ENCODE peak calls at places on chromosomes 7 and 10, in nine cellular contexts. One of them, this sample, is unnamed.

GRCh38 chr10:49015700-49016099 is 76.1 kb upstream of the LRRC18 start:
- DNase-seq in MM.1S: no peak
- DNase-seq in AG09309: no peak
- DNase-seq in A549: no peak
- DNase-seq in PC-9: no peak
- DNase-seq in fibroblast of pulmonary artery: no peak
- DNase-seq in hepatocyte: no peak
- DNase-seq in CD4-positive, alpha-beta T cell: no peak
- DNase-seq in H9: no peak
- DNase-seq in this sample: no peak

GRCh38 chr10:124802313-124802675 is 675 bp downstream of the ABRAXAS2 start:
- DNase-seq in hepatocyte: no peak
- DNase-seq in H9: no peak
- DNase-seq in fibroblast of pulmonary artery: no peak
- DNase-seq in MM.1S: no peak
- DNase-seq in A549: peak
- DNase-seq in AG09309: no peak
- DNase-seq in CD4-positive, alpha-beta T cell: no peak
- DNase-seq in PC-9: no peak
- DNase-seq in this sample: peak

GRCh38 chr10:77625379-77625778 is 12.2 kb downstream of the KCNMA1 start:
- DNase-seq in hepatocyte: no peak
- DNase-seq in MM.1S: peak
- DNase-seq in A549: no peak
- DNase-seq in PC-9: no peak
- DNase-seq in H9: no peak
- DNase-seq in CD4-positive, alpha-beta T cell: no peak
- DNase-seq in fibroblast of pulmonary artery: no peak
- DNase-seq in AG09309: no peak
- DNase-seq in this sample: no peak

GRCh38 chr7:97748482-97748881 is 16.6 kb downstream of the TAC1 start:
- DNase-seq in H9: no peak
- DNase-seq in AG09309: no peak
- DNase-seq in A549: no peak
- DNase-seq in MM.1S: no peak
- DNase-seq in hepatocyte: no peak
- DNase-seq in CD4-positive, alpha-beta T cell: no peak
- DNase-seq in fibroblast of pulmonary artery: no peak
- DNase-seq in PC-9: no peak
- DNase-seq in this sample: no peak

GRCh38 chr10:91601212-91601611 is 31.7 kb downstream of the PPP1R3C start:
- DNase-seq in hepatocyte: no peak
- DNase-seq in PC-9: no peak
- DNase-seq in H9: no peak
- DNase-seq in CD4-positive, alpha-beta T cell: no peak
- DNase-seq in MM.1S: no peak
- DNase-seq in AG09309: no peak
- DNase-seq in fibroblast of pulmonary artery: no peak
- DNase-seq in A549: no peak
- DNase-seq in this sample: no peak

GRCh38 chr7:85234746-85235145 is 47.9 kb upstream of the SEMA3D start:
- DNase-seq in AG09309: no peak
- DNase-seq in PC-9: no peak
- DNase-seq in CD4-positive, alpha-beta T cell: no peak
- DNase-seq in fibroblast of pulmonary artery: no peak
- DNase-seq in MM.1S: no peak
- DNase-seq in hepatocyte: peak
- DNase-seq in H9: no peak
- DNase-seq in A549: no peak
- DNase-seq in this sample: no peak

GRCh38 chr10:121005948-121006587 is 154.9 kb downstream of the WDR11 start:
- DNase-seq in MM.1S: no peak
- DNase-seq in H9: no peak
- DNase-seq in hepatocyte: no peak
- DNase-seq in A549: no peak
- DNase-seq in fibroblast of pulmonary artery: no peak
- DNase-seq in CD4-positive, alpha-beta T cell: no peak
- DNase-seq in AG09309: no peak
- DNase-seq in PC-9: no peak
- DNase-seq in this sample: no peak

GRCh38 chr7:47757946-47758371 is 176.0 kb upstream of the TNS3 start:
- DNase-seq in A549: no peak
- DNase-seq in hepatocyte: peak
- DNase-seq in fibroblast of pulmonary artery: peak
- DNase-seq in PC-9: no peak
- DNase-seq in CD4-positive, alpha-beta T cell: no peak
- DNase-seq in AG09309: peak
- DNase-seq in MM.1S: no peak
- DNase-seq in H9: no peak
- DNase-seq in this sample: no peak

GRCh38 chr7:86933295-86933845 is 126.1 kb downstream of the ELAPOR2 start:
- DNase-seq in fibroblast of pulmonary artery: no peak
- DNase-seq in CD4-positive, alpha-beta T cell: no peak
- DNase-seq in PC-9: no peak
- DNase-seq in AG09309: no peak
- DNase-seq in MM.1S: no peak
- DNase-seq in H9: no peak
- DNase-seq in hepatocyte: no peak
- DNase-seq in A549: no peak
- DNase-seq in this sample: no peak

GRCh38 chr10:98415710-98416077 is 712 bp upstream of the PYROXD2 start:
- DNase-seq in CD4-positive, alpha-beta T cell: no peak
- DNase-seq in A549: no peak
- DNase-seq in fibroblast of pulmonary artery: peak
- DNase-seq in hepatocyte: no peak
- DNase-seq in PC-9: no peak
- DNase-seq in H9: no peak
- DNase-seq in AG09309: no peak
- DNase-seq in MM.1S: no peak
- DNase-seq in this sample: no peak

GRCh38 chr7:6251653-6252052 is 20.8 kb downstream of the CYTH3 start:
- DNase-seq in AG09309: no peak
- DNase-seq in H9: no peak
- DNase-seq in hepatocyte: no peak
- DNase-seq in PC-9: no peak
- DNase-seq in CD4-positive, alpha-beta T cell: no peak
- DNase-seq in A549: no peak
- DNase-seq in MM.1S: no peak
- DNase-seq in fibroblast of pulmonary artery: no peak
- DNase-seq in this sample: no peak

GRCh38 chr10:79152423-79152817 is 83.7 kb downstream of the ZMIZ1 start:
- DNase-seq in H9: no peak
- DNase-seq in MM.1S: no peak
- DNase-seq in A549: no peak
- DNase-seq in PC-9: peak
- DNase-seq in hepatocyte: no peak
- DNase-seq in fibroblast of pulmonary artery: no peak
- DNase-seq in AG09309: no peak
- DNase-seq in CD4-positive, alpha-beta T cell: no peak
- DNase-seq in this sample: no peak

GRCh38 chr7:95583834-95584621 is 12.3 kb downstream of the PDK4 start:
- DNase-seq in MM.1S: no peak
- DNase-seq in hepatocyte: no peak
- DNase-seq in CD4-positive, alpha-beta T cell: no peak
- DNase-seq in PC-9: no peak
- DNase-seq in fibroblast of pulmonary artery: no peak
- DNase-seq in H9: no peak
- DNase-seq in AG09309: no peak
- DNase-seq in A549: no peak
- DNase-seq in this sample: no peak

DNA sequence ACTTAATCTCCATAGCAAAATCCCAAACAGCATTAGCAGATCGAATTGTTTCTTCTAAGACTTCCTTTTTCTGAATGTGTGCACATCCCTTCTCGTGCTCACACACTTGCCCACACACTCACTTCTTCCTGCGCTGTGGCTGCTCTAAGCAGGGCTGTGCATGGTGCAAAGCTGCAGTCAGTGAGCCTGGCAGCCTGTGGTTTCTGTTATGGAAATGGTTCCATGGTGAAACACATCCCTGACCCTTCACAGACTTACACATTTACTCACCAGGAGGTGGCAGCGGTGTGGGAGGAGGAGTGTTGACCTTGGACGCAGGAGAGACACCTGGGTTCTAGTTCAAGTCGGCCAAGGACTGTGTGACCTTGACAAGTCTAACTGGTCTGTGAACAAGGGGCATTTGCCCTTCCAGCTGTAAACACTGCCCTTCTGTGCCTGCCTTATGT is 24.9 kb downstream of the MTURN start:
- DNase-seq in hepatocyte: peak
- DNase-seq in PC-9: no peak
- DNase-seq in A549: peak
- DNase-seq in CD4-positive, alpha-beta T cell: no peak
- DNase-seq in H9: no peak
- DNase-seq in fibroblast of pulmonary artery: peak
- DNase-seq in AG09309: no peak
- DNase-seq in MM.1S: peak
- DNase-seq in this sample: no peak
- TF ChIP-seq CTCF in hepatocyte: no peak
- TF ChIP-seq CTCF in PC-9: peak
- TF ChIP-seq CTCF in A549: no peak
- TF ChIP-seq CTCF in CD4-positive, alpha-beta T cell: no peak
- TF ChIP-seq CTCF in H9: peak
- TF ChIP-seq CTCF in fibroblast of pulmonary artery: peak
- TF ChIP-seq CTCF in AG09309: peak
- TF ChIP-seq CTCF in MM.1S: peak
- TF ChIP-seq CTCF in this sample: peak

DNA sequence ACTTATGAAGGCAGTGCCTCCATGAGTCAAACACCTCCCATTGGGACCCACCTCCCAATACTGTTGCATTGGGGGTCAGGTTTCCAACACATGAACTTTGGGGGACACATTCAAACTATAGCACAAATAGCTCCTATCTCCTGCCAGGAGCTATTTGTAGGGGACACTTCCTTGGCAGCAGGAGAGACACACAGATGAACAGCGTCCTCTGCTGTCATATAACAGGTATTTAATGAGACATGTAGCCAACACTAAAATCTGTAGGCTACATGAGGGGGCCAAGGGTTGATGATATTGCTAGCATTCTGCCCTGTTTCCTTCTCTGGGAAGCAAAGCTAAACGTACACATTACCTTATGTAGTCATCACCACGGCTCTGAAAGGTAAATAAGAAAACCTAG is 2.6 kb upstream of the GPR26 start:
- DNase-seq in hepatocyte: no peak
- DNase-seq in CD4-positive, alpha-beta T cell: no peak
- DNase-seq in AG09309: no peak
- DNase-seq in fibroblast of pulmonary artery: no peak
- DNase-seq in PC-9: no peak
- DNase-seq in H9: no peak
- DNase-seq in MM.1S: no peak
- DNase-seq in A549: no peak
- DNase-seq in this sample: no peak
- TF ChIP-seq CTCF in hepatocyte: no peak
- TF ChIP-seq CTCF in CD4-positive, alpha-beta T cell: no peak
- TF ChIP-seq CTCF in AG09309: no peak
- TF ChIP-seq CTCF in fibroblast of pulmonary artery: no peak
- TF ChIP-seq CTCF in PC-9: no peak
- TF ChIP-seq CTCF in H9: peak
- TF ChIP-seq CTCF in MM.1S: no peak
- TF ChIP-seq CTCF in A549: no peak
- TF ChIP-seq CTCF in this sample: no peak

DNA sequence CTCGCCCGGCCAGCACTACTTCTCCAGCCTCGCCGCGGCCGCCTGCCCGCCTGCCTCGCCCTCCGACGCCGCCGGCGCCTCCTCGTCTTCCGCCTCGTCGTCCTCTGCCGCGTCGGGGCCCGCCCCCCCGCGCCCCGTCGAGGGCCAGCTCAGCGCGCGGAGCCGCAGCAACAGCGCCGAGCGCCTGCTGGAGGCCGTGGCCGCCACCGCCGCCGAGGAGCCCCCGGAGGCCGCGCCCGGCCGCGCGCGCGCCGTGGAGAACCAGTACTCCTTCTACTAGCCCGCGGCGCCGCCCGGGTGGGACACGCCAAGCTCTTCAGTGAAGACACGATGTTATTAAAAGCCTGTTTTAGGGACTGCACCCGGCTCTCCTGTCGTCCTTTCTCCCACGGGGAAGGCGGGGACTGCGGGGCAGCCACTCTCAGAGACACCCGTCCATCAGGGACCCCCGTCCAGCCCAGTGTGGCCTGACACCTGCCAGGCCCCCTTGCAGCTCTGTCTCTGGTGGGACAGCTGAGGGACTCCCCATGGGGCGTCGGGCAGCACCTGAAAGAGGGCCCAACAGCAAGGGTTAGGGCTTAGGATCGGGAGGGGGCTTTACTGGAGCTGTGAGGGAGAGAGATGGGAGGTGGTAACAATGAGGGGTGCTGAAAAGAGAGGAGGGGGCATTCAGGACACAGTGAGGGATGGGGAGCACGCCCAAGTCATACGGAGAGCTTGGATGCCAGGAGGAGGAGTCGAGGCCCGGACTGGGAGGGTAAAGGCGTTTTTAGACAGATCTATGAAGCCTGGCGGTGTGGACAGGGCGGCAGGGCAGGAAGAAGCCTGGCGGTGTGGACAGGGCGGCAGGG is 34.7 kb downstream of the SPDYE6 start:
- DNase-seq in H9: peak
- DNase-seq in MM.1S: no peak
- DNase-seq in A549: no peak
- DNase-seq in fibroblast of pulmonary artery: peak
- DNase-seq in hepatocyte: peak
- DNase-seq in AG09309: no peak
- DNase-seq in CD4-positive, alpha-beta T cell: no peak
- DNase-seq in PC-9: no peak
- DNase-seq in this sample: peak
- TF ChIP-seq CTCF in H9: no peak
- TF ChIP-seq CTCF in MM.1S: no peak
- TF ChIP-seq CTCF in A549: no peak
- TF ChIP-seq CTCF in fibroblast of pulmonary artery: no peak
- TF ChIP-seq CTCF in hepatocyte: no peak
- TF ChIP-seq CTCF in AG09309: no peak
- TF ChIP-seq CTCF in CD4-positive, alpha-beta T cell: no peak
- TF ChIP-seq CTCF in PC-9: no peak
- TF ChIP-seq CTCF in this sample: no peak

GRCh38 chr10:126569513-126570447 is 100.7 kb downstream of the C10orf90 start:
- DNase-seq in CD4-positive, alpha-beta T cell: no peak
- DNase-seq in fibroblast of pulmonary artery: peak
- DNase-seq in MM.1S: no peak
- DNase-seq in hepatocyte: peak
- DNase-seq in H9: no peak
- DNase-seq in A549: peak
- DNase-seq in PC-9: no peak
- DNase-seq in AG09309: peak
- DNase-seq in this sample: no peak

GRCh38 chr10:126568809-126569208 is 101.7 kb downstream of the C10orf90 start:
- DNase-seq in CD4-positive, alpha-beta T cell: no peak
- DNase-seq in A549: no peak
- DNase-seq in fibroblast of pulmonary artery: no peak
- DNase-seq in H9: no peak
- DNase-seq in MM.1S: no peak
- DNase-seq in PC-9: no peak
- DNase-seq in hepatocyte: no peak
- DNase-seq in AG09309: no peak
- DNase-seq in this sample: no peak

GRCh38 chr10:126570631-126571170 is 99.8 kb downstream of the C10orf90 start:
- DNase-seq in H9: no peak
- DNase-seq in A549: no peak
- DNase-seq in CD4-positive, alpha-beta T cell: no peak
- DNase-seq in hepatocyte: no peak
- DNase-seq in MM.1S: no peak
- DNase-seq in AG09309: no peak
- DNase-seq in PC-9: no peak
- DNase-seq in fibroblast of pulmonary artery: no peak
- DNase-seq in this sample: no peak

GRCh38 chr10:126576336-126576735 is 94.2 kb downstream of the C10orf90 start:
- DNase-seq in H9: no peak
- DNase-seq in CD4-positive, alpha-beta T cell: no peak
- DNase-seq in MM.1S: no peak
- DNase-seq in A549: no peak
- DNase-seq in AG09309: no peak
- DNase-seq in PC-9: no peak
- DNase-seq in hepatocyte: no peak
- DNase-seq in fibroblast of pulmonary artery: peak
- DNase-seq in this sample: no peak

GRCh38 chr10:126571203-126571602 is 99.3 kb downstream of the C10orf90 start:
- DNase-seq in H9: peak
- DNase-seq in hepatocyte: no peak
- DNase-seq in MM.1S: no peak
- DNase-seq in CD4-positive, alpha-beta T cell: no peak
- DNase-seq in A549: no peak
- DNase-seq in AG09309: no peak
- DNase-seq in fibroblast of pulmonary artery: no peak
- DNase-seq in PC-9: no peak
- DNase-seq in this sample: no peak
- TF ChIP-seq CTCF in H9: peak
- TF ChIP-seq CTCF in hepatocyte: no peak
- TF ChIP-seq CTCF in MM.1S: no peak
- TF ChIP-seq CTCF in CD4-positive, alpha-beta T cell: no peak
- TF ChIP-seq CTCF in A549: no peak
- TF ChIP-seq CTCF in AG09309: no peak
- TF ChIP-seq CTCF in fibroblast of pulmonary artery: no peak
- TF ChIP-seq CTCF in PC-9: no peak
- TF ChIP-seq CTCF in this sample: peak

This sample was measured in GM13977.